ENCODE peak calls at places on chromosomes 6 and 20, in eight cellular contexts. J is CD8-positive, alpha-beta T cell; K is neuronal stem cell; N is mesendoderm; Z is colonic mucosa; D is IMR-90; R is epithelial cell of proximal tubule; E is A673. X is an unnamed sample.

GRCh38 chr6:30357678-30358339 is 12.9 kb downstream of the RPP21 start:
- DNase-seq in D (peak; percentile 74), E (peak; percentile 84), J (peak; percentile 65), R (no peak), K (peak; percentile 80), N (peak; percentile 94), Z (peak; percentile 45), X (peak; percentile 55)

GRCh38 chr6:142448091-142448729 is 146.4 kb downstream of the ADGRG6 start:
- DNase-seq in R (no peak), E (no peak), D (no peak), N (no peak), Z (no peak), K (no peak), J (no peak), X (no peak)

GRCh38 chr6:169864148-169865030 is 113.0 kb downstream of the ERMARD start:
- DNase-seq in R (no peak), N (no peak), K (no peak), J (peak; percentile 44), Z (peak; percentile 53), D (no peak), E (no peak), X (no peak)

GRCh38 chr20:41047975-41048305 is 19.3 kb downstream of the TOP1 start:
- DNase-seq in D (no peak), J (no peak), Z (no peak), E (peak; percentile 55), N (no peak), R (no peak), K (no peak), X (peak; percentile 46)

GRCh38 chr6:90328004-90328403 is 31.4 kb upstream of the BACH2 start:
- DNase-seq in E (peak; percentile 25), J (no peak), K (no peak), Z (no peak), D (peak; percentile 39), N (no peak), R (peak; percentile 46), X (no peak)

GRCh38 chr20:41173791-41174341 is 36.5 kb downstream of the PLCG1 start:
- DNase-seq in E (no peak), N (no peak), K (no peak), J (peak; percentile 44), D (no peak), Z (peak; percentile 15), R (no peak), X (no peak)

GRCh38 chr20:10109621-10110020 is 74.8 kb downstream of the ANKEF1 start:
- DNase-seq in D (no peak), Z (no peak), N (no peak), J (no peak), K (no peak), E (no peak), R (no peak), X (no peak)

GRCh38 chr20:10733122-10733521 is 59.3 kb upstream of the JAG1 start:
- DNase-seq in J (no peak), E (no peak), K (no peak), Z (no peak), D (peak; percentile 40), R (no peak), N (no peak), X (no peak)

DNA sequence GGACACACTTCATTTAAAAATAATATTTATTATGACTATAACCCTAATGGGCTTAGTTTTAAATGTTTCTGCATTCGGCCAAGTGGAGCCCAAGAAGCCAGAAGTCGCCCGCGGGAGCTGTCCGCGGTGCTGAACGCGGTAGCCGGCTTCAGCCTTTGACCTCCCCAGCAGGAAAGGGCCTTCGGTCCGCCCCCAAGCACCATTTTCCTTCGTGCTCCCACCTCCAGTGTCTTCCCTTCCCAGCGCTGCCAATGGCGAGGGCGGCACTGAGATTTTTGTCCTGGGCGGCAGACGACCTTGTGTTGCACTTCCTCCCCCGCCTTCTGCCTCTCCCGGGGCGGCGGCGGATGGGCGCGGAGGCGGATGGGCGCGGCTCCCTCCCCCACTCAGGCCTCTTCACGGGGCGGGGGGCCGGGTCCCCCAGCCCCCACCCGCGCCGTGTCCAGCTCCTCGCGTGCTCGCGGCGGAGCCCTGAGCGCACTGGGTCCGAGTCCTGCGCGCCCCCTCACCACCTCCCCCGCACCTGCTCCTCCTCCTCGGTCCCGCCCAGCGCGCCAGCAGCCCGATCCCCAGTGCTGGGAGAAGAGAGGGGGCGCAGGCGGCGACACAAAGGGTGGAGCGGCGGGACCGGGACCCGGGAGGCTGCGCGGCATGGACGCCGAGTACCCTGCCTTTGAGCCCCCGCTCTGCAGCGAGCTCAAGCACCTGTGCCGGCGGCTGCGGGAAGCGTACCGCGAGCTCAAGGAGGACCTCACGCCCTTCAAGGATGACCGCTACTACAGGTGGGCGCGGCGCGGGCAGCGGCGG is 23.6 kb upstream of the TMEM181 start:
- DNase-seq in D (peak; percentile 65), E (peak; percentile 67), N (peak; percentile 92), K (peak; percentile 87), Z (peak; percentile 85), J (peak; percentile 79), R (no peak), X (peak; percentile 73)
- H3K4me3 ChIP-seq in D (peak overlapping the region; percentile 57), E (peak overlapping the region; percentile 79), N (peak overlapping the region; percentile 70), K (peak overlapping the region; percentile 83), Z (peak overlapping the region; percentile 59), J (peak overlapping the region; percentile 48), R (peak overlapping the region; percentile 76), X (peak overlapping the region; percentile 56)

GRCh38 chr6:33344771-33345697 is 27.5 kb upstream of the ZBTB22 start:
- DNase-seq in J (peak; percentile 80), E (peak; percentile 78), R (no peak), K (peak; percentile 63), Z (peak; percentile 70), D (peak; percentile 81), N (peak; percentile 84), X (peak; percentile 84)
- H3K4me3 ChIP-seq in J (peak overlapping the region; percentile 53), E (no peak overlapping the region), R (no peak overlapping the region), K (no peak overlapping the region), Z (no peak overlapping the region), D (no peak overlapping the region), N (no peak overlapping the region), X (peak overlapping the region; percentile 11)

DNA sequence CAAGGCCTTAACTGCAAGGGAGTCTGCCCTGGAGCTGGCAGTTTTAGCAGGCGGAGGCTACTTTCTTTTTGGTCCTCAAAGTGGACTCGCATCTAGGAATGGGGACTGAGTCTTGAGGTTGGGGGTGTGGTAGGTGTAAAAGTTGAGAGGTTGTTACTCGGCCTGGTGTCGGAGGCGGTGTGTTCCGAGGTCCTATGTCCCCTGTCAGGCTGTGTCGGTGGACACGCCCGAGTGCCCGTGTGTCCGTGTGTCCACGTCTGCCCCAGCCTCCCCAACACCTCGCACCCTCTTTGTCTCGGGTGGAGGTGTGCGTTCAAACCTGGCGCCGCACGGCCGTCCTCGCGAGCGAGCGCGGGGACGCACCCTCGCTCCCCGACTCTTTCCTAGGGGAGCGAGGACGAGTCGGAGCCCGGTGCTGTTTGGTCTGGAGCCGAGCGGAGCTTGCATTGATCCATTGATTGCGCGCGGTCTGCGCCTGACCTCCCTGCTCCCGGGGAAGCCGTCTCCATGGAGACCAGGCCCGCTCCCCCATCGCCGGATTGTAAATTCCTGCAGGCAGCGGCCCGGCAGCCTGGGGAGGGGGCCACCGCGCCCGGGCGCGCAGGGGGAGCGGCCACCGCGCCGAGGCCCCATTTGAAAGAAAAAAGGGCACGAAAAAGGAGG is 464 bp upstream of the SCUBE3 start:
- DNase-seq in J (no peak), K (peak; percentile 91), Z (no peak), D (no peak), N (peak; percentile 80), E (no peak), R (no peak), X (no peak)
- H3K4me3 ChIP-seq in J (peak overlapping the region; percentile 45), K (peak overlapping the region; percentile 74), Z (peak overlapping the region; percentile 54), D (peak overlapping the region; percentile 62), N (no peak overlapping the region), E (peak overlapping the region; percentile 49), R (peak overlapping the region; percentile 50), X (peak overlapping the region; percentile 47)

GRCh38 chr6:44120692-44121443 is 6.4 kb downstream of the MRPL14 start:
- DNase-seq in N (peak; percentile 64), K (no peak), E (no peak), R (no peak), J (no peak), D (no peak), Z (no peak), X (no peak)
- H3K4me3 ChIP-seq in N (no peak overlapping the region), K (no peak overlapping the region), E (no peak overlapping the region), R (no peak overlapping the region), J (no peak overlapping the region), D (no peak overlapping the region), Z (no peak overlapping the region), X (no peak overlapping the region)

DNA sequence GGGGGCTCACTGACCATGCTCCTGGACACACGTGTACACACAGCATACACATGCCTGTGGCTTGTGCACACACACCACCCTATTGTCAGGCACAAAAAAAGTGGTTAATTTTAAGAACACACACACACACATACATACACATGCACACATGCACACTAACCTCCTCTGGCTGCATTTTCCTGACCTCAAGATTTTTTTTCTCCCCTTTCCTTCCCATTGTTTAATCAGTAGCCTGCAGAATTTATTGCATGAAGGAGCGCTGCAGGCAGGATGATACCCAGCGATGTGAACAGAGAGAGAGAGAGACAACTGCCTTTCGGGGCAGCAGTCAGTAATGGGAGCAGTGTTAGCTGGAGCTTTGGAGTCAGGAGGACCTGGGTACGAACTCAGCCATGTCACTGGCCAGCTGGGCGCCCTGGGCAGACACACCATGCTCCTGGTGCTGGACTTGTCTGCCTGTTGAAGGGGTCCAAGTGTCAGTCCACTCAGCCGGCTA is 990 bp upstream of the TRAF3IP2 start:
- DNase-seq in Z (no peak), N (no peak), D (no peak), R (no peak), J (no peak), K (no peak), E (no peak), X (no peak)
- H3K4me3 ChIP-seq in Z (peak overlapping the region; percentile 52), N (no peak overlapping the region), D (no peak overlapping the region), R (peak overlapping the region; percentile 67), J (peak overlapping the region; percentile 51), K (no peak overlapping the region), E (peak overlapping the region; percentile 51), X (peak overlapping the region; percentile 79)

DNA sequence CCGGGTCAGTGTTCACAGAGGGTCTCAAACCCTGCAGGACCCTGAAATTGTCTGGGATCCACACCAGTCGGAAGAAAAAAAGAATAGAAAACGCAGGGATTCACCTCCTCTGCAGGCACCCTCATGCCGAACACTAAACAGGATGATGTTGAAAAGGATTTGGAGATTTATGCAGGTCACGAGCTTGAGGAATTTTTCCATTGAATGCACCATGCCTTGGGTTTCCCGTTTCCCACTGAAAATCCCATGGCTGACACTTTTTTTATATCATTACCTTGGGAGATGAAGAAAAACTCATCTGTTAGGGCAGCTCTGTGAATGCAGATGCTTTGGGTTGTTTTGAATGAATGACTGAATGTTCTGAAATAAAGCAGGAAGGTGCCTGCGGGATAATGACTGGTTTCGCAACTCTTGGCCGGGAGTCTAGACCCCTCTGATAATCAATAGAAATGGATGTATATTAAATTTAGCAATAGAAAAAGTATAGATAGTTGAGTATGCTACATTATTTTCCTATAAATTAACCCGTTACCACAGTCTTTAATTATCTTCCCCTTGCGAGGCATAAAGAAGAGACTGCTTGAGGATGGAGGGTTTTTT is 147.5 kb upstream of the AFDN start:
- DNase-seq in E (no peak), J (no peak), Z (no peak), K (peak; percentile 35), D (no peak), R (no peak), N (no peak), X (no peak)
- H3K4me3 ChIP-seq in E (peak overlapping the region; percentile 54), J (no peak overlapping the region), Z (no peak overlapping the region), K (peak overlapping the region; percentile 57), D (no peak overlapping the region), R (no peak overlapping the region), N (peak overlapping the region; percentile 2), X (no peak overlapping the region)

DNA sequence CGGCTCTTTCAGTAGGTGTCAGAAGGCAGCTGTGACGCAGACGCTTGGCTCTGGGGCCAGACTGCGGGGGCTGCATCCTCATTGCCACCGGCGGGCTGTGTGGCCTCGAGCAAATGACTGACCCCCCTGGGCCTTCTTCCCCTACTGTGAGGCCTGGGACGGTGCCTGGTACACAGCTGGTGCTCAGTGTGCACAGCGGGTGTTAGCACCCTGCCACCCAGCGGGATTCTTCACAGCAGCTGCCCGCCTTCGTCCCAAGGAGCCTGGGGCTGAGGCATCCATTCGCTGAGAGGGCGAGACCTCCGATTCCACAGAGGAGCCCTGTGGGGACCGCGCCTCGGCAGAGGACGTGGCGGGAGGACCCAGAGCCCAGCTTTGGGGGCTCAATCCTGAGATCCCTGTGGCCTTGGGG is 10.6 kb downstream of the SLCO4A1 start:
- DNase-seq in R (no peak), J (no peak), Z (peak; percentile 43), D (no peak), E (no peak), K (no peak), N (no peak), X (no peak)
- H3K4me3 ChIP-seq in R (peak overlapping the region; percentile 28), J (peak overlapping the region; percentile 35), Z (peak overlapping the region; percentile 25), D (no peak overlapping the region), E (no peak overlapping the region), K (no peak overlapping the region), N (no peak overlapping the region), X (peak overlapping the region; percentile 55)